ENCODE peak calls at places on chromosomes 5 and 9, in eight cellular contexts. X, U, E, K, T, P, A and L are unnamed samples.

GRCh38 chr5:80187274-80187673 is 68.6 kb downstream of the SERINC5 start:
- DNase-seq in U (no peak), E (no peak), P (no peak), A (no peak), T (no peak), K (no peak), X (peak; percentile 22), L (no peak)

GRCh38 chr5:154989641-154990040 is 23.9 kb upstream of the KIF4B start:
- DNase-seq in X (no peak), P (no peak), K (no peak), U (no peak), E (no peak), A (no peak), T (no peak), L (no peak)

GRCh38 chr9:27714388-27714787 is 141.1 kb upstream of the C9orf72 start:
- DNase-seq in K (no peak), P (peak; percentile 59), X (no peak), U (no peak), E (peak; percentile 77), T (no peak), A (no peak), L (no peak)

GRCh38 chr5:29263836-29264235 is 1929.7 kb upstream of the CDH6 start:
- DNase-seq in X (no peak), E (no peak), U (no peak), A (no peak), K (no peak), T (no peak), P (no peak), L (no peak)

GRCh38 chr5:149832636-149833035 is 102.5 kb downstream of the PPARGC1B start:
- DNase-seq in P (no peak), E (no peak), U (no peak), K (no peak), T (no peak), A (no peak), X (no peak), L (no peak)

GRCh38 chr5:96017951-96018350 is 56.3 kb upstream of the ELL2 start:
- DNase-seq in U (no peak), X (no peak), E (no peak), K (no peak), A (no peak), T (peak; percentile 98), P (no peak), L (peak; percentile 74)

GRCh38 chr9:93133641-93134017 is 422 bp downstream of the NINJ1 start:
- DNase-seq in K (peak; percentile 51), U (peak; percentile 86), P (peak; percentile 65), X (peak; percentile 66), T (peak; percentile 90), A (peak; percentile 49), E (no peak), L (no peak)

GRCh38 chr9:90162819-90163218 is 479.8 kb downstream of the DIRAS2 start:
- DNase-seq in X (no peak), P (no peak), U (peak; percentile 43), K (no peak), A (no peak), T (no peak), E (no peak), L (no peak)

GRCh38 chr5:139232161-139232724 is 34.1 kb upstream of the SIL1 start:
- DNase-seq in U (no peak), K (no peak), P (no peak), A (no peak), X (no peak), E (no peak), T (no peak), L (no peak)

GRCh38 chr9:130539473-130540223 is 39.7 kb upstream of the FUBP3 start:
- DNase-seq in P (no peak), A (no peak), K (no peak), U (peak; percentile 20), T (peak; percentile 41), X (no peak), E (no peak), L (no peak)

GRCh38 chr5:136080483-136081180 is 51.8 kb downstream of the TGFBI start:
- DNase-seq in T (peak; percentile 92), X (peak; percentile 86), A (peak; percentile 40), P (peak; percentile 83), E (no peak), K (no peak), U (peak; percentile 90), L (peak; percentile 60)

GRCh38 chr9:1604942-1605560 is 410.1 kb upstream of the SMARCA2 start:
- DNase-seq in E (no peak), P (peak; percentile 74), X (peak; percentile 1), A (no peak), K (no peak), U (no peak), T (peak; percentile 3), L (no peak)

GRCh38 chr5:2007906-2008437 is 125.2 kb upstream of the IRX4 start:
- DNase-seq in P (peak; percentile 33), K (no peak), X (no peak), U (no peak), T (no peak), E (no peak), A (no peak), L (no peak)

GRCh38 chr9:137366891-137367381 is 56.0 kb downstream of the EXD3 start:
- DNase-seq in U (no peak), X (no peak), A (no peak), E (no peak), P (no peak), T (no peak), K (no peak), L (no peak)

GRCh38 chr9:92719028-92719647 is 45.5 kb downstream of the BICD2 start:
- DNase-seq in P (no peak), K (no peak), U (no peak), X (no peak), A (no peak), E (no peak), T (no peak), L (no peak)

GRCh38 chr5:36877667-36878420 is 1.3 kb downstream of the NIPBL start:
- DNase-seq in U (no peak), A (no peak), T (peak; percentile 48), P (peak; percentile 31), E (peak; percentile 24), X (peak; percentile 69), K (no peak), L (no peak)

GRCh38 chr9:106868565-106868964 is 5.6 kb downstream of the ZNF462 start:
- DNase-seq in T (no peak), X (peak; percentile 10), U (peak; percentile 22), K (no peak), E (no peak), A (no peak), P (no peak), L (no peak)

GRCh38 chr9:27261517-27262211 is 35.3 kb downstream of the EQTN start:
- DNase-seq in P (no peak), X (no peak), A (no peak), T (peak; percentile 8), K (no peak), U (no peak), E (no peak), L (no peak)

GRCh38 chr9:135479469-135480052 is at the start of gene PPP1R26:
- DNase-seq in T (no peak), P (peak; percentile 35), X (no peak), E (no peak), K (no peak), U (peak; percentile 42), A (no peak), L (no peak)

GRCh38 chr5:77333451-77334123 is 123.1 kb downstream of the PDE8B start:
- DNase-seq in X (no peak), E (no peak), U (no peak), K (peak; percentile 87), A (no peak), T (no peak), P (no peak), L (no peak)

GRCh38 chr5:167307042-167307441 is 984.4 kb upstream of the WWC1 start:
- DNase-seq in A (no peak), T (no peak), U (no peak), E (no peak), P (no peak), X (no peak), K (peak; percentile 20), L (no peak)

GRCh38 chr5:174511711-174512253 is 212.6 kb upstream of the MSX2 start:
- DNase-seq in K (no peak), A (no peak), E (no peak), U (no peak), X (no peak), T (peak; percentile 38), P (no peak), L (no peak)

GRCh38 chr5:150217874-150218692 is 28.2 kb downstream of the SLC6A7 start:
- DNase-seq in K (peak; percentile 76), T (peak; percentile 87), U (peak; percentile 90), X (peak; percentile 88), A (peak; percentile 73), P (peak; percentile 87), E (peak; percentile 86), L (no peak)

GRCh38 chr5:160047362-160047761 is 38.4 kb downstream of the TTC1 start:
- DNase-seq in X (no peak), U (no peak), K (no peak), T (no peak), P (no peak), A (no peak), E (no peak), L (no peak)

GRCh38 chr9:96782241-96782640 is 4.4 kb upstream of the ZNF510 start:
- DNase-seq in K (no peak), X (no peak), U (no peak), T (no peak), E (no peak), A (no peak), P (no peak), L (no peak)